ENCODE peak calls at places on chromosome 19, in four cellular contexts. One of them, this sample, is unnamed.

GRCh38 chr19:33486936-33487793 is 34.4 kb downstream of the PEPD start:
- DNase-seq in CD8-positive, alpha-beta T cell: no peak
- DNase-seq in Caco-2: no peak
- DNase-seq in progenitor cell of endocrine pancreas: no peak
- DNase-seq in this sample: no peak

GRCh38 chr19:47697863-47698609 is 15.2 kb upstream of the EHD2 start:
- DNase-seq in CD8-positive, alpha-beta T cell: peak
- DNase-seq in Caco-2: peak
- DNase-seq in progenitor cell of endocrine pancreas: peak
- DNase-seq in this sample: peak

GRCh38 chr19:45151821-45152503 is 8.8 kb downstream of the NKPD1 start:
- DNase-seq in CD8-positive, alpha-beta T cell: no peak
- DNase-seq in Caco-2: no peak
- DNase-seq in progenitor cell of endocrine pancreas: no peak
- DNase-seq in this sample: no peak

GRCh38 chr19:7681336-7682174 is 922 bp downstream of the TRAPPC5 start:
- DNase-seq in CD8-positive, alpha-beta T cell: peak
- DNase-seq in Caco-2: peak
- DNase-seq in progenitor cell of endocrine pancreas: peak
- DNase-seq in this sample: peak

GRCh38 chr19:13162749-13163608 is 12.8 kb downstream of the IER2 start:
- DNase-seq in CD8-positive, alpha-beta T cell: peak
- DNase-seq in Caco-2: peak
- DNase-seq in progenitor cell of endocrine pancreas: peak
- DNase-seq in this sample: peak

GRCh38 chr19:18972301-18972831 is 31.3 kb upstream of the HOMER3 start:
- DNase-seq in CD8-positive, alpha-beta T cell: no peak
- DNase-seq in Caco-2: no peak
- DNase-seq in progenitor cell of endocrine pancreas: no peak
- DNase-seq in this sample: no peak

GRCh38 chr19:29841209-29841558 is 29.4 kb downstream of the CCNE1 start:
- DNase-seq in CD8-positive, alpha-beta T cell: no peak
- DNase-seq in Caco-2: no peak
- DNase-seq in progenitor cell of endocrine pancreas: no peak
- DNase-seq in this sample: no peak

GRCh38 chr19:17757125-17757524 is 5.8 kb downstream of the FCHO1 start:
- DNase-seq in CD8-positive, alpha-beta T cell: no peak
- DNase-seq in Caco-2: no peak
- DNase-seq in progenitor cell of endocrine pancreas: no peak
- DNase-seq in this sample: peak

GRCh38 chr19:45613926-45614725 is 12.1 kb upstream of the GPR4 start:
- DNase-seq in CD8-positive, alpha-beta T cell: no peak
- DNase-seq in Caco-2: peak
- DNase-seq in progenitor cell of endocrine pancreas: no peak
- DNase-seq in this sample: peak

GRCh38 chr19:41904118-41904870 is 21.3 kb downstream of the ARHGEF1 start:
- DNase-seq in CD8-positive, alpha-beta T cell: no peak
- DNase-seq in Caco-2: peak
- DNase-seq in progenitor cell of endocrine pancreas: peak
- DNase-seq in this sample: no peak

GRCh38 chr19:21610787-21611186 is 105.4 kb downstream of the ZNF429 start:
- DNase-seq in CD8-positive, alpha-beta T cell: no peak
- DNase-seq in Caco-2: no peak
- DNase-seq in progenitor cell of endocrine pancreas: no peak
- DNase-seq in this sample: no peak

GRCh38 chr19:8517551-8518442 is 3.8 kb upstream of the ZNF414 start:
- DNase-seq in CD8-positive, alpha-beta T cell: peak
- DNase-seq in Caco-2: no peak
- DNase-seq in progenitor cell of endocrine pancreas: no peak
- DNase-seq in this sample: no peak

GRCh38 chr19:18322318-18322758 is 538 bp downstream of the LSM4 start:
- DNase-seq in CD8-positive, alpha-beta T cell: no peak
- DNase-seq in Caco-2: peak
- DNase-seq in progenitor cell of endocrine pancreas: no peak
- DNase-seq in this sample: no peak

GRCh38 chr19:45142016-45142727 is 18.6 kb downstream of the NKPD1 start:
- DNase-seq in CD8-positive, alpha-beta T cell: no peak
- DNase-seq in Caco-2: no peak
- DNase-seq in progenitor cell of endocrine pancreas: no peak
- DNase-seq in this sample: no peak

GRCh38 chr19:3253270-3253669 is 28.8 kb downstream of the CELF5 start:
- DNase-seq in CD8-positive, alpha-beta T cell: no peak
- DNase-seq in Caco-2: no peak
- DNase-seq in progenitor cell of endocrine pancreas: no peak
- DNase-seq in this sample: no peak
- TF ChIP-seq CTCF in CD8-positive, alpha-beta T cell: no peak
- TF ChIP-seq CTCF in Caco-2: no peak
- TF ChIP-seq CTCF in progenitor cell of endocrine pancreas: no peak
- TF ChIP-seq CTCF in this sample: no peak

DNA sequence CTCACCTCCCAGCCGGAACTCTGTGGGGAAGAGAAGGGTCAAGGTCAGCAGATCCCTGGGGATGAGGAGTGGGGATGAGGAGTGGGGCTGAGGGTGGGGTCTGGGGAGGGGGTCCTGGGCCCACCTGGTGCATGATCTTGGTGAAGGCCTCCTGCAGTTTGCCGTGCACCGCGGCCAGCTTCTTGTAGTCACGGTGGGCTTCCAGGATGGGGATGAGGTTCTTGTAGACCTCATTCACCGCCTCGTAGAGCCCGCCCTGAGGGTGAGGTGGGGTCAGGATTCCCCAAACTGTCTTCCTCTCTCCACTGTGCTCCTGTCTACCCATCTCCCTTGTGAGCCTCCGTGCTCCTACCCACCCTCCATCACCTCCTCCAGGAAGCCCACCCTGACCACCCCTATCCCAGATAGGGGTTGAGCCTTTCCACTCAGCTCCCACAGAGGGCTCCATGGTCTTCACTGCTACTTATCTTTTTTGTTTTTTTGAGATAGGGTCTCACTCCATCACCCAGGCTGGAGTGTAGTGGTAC is 6.8 kb upstream of the KANK2 start:
- DNase-seq in CD8-positive, alpha-beta T cell: no peak
- DNase-seq in Caco-2: no peak
- DNase-seq in progenitor cell of endocrine pancreas: no peak
- DNase-seq in this sample: no peak
- TF ChIP-seq CTCF in CD8-positive, alpha-beta T cell: no peak
- TF ChIP-seq CTCF in Caco-2: no peak
- TF ChIP-seq CTCF in progenitor cell of endocrine pancreas: no peak
- TF ChIP-seq CTCF in this sample: no peak

GRCh38 chr19:4622695-4623421 is 16.5 kb upstream of the TNFAIP8L1 start:
- DNase-seq in CD8-positive, alpha-beta T cell: no peak
- DNase-seq in Caco-2: peak
- DNase-seq in progenitor cell of endocrine pancreas: no peak
- DNase-seq in this sample: no peak

GRCh38 chr19:4624301-4624700 is 15.0 kb upstream of the TNFAIP8L1 start:
- DNase-seq in CD8-positive, alpha-beta T cell: no peak
- DNase-seq in Caco-2: no peak
- DNase-seq in progenitor cell of endocrine pancreas: no peak
- DNase-seq in this sample: no peak

GRCh38 chr19:4619668-4620294 is 19.5 kb upstream of the TNFAIP8L1 start:
- DNase-seq in CD8-positive, alpha-beta T cell: no peak
- DNase-seq in Caco-2: no peak
- DNase-seq in progenitor cell of endocrine pancreas: no peak
- DNase-seq in this sample: no peak

GRCh38 chr19:4620675-4621074 is 18.6 kb upstream of the TNFAIP8L1 start:
- DNase-seq in CD8-positive, alpha-beta T cell: no peak
- DNase-seq in Caco-2: no peak
- DNase-seq in progenitor cell of endocrine pancreas: no peak
- DNase-seq in this sample: no peak

GRCh38 chr19:4624733-4625362 is 14.5 kb upstream of the TNFAIP8L1 start:
- DNase-seq in CD8-positive, alpha-beta T cell: no peak
- DNase-seq in Caco-2: peak
- DNase-seq in progenitor cell of endocrine pancreas: no peak
- DNase-seq in this sample: no peak
- TF ChIP-seq CTCF in CD8-positive, alpha-beta T cell: no peak
- TF ChIP-seq CTCF in Caco-2: peak
- TF ChIP-seq CTCF in progenitor cell of endocrine pancreas: peak
- TF ChIP-seq CTCF in this sample: peak

DNA sequence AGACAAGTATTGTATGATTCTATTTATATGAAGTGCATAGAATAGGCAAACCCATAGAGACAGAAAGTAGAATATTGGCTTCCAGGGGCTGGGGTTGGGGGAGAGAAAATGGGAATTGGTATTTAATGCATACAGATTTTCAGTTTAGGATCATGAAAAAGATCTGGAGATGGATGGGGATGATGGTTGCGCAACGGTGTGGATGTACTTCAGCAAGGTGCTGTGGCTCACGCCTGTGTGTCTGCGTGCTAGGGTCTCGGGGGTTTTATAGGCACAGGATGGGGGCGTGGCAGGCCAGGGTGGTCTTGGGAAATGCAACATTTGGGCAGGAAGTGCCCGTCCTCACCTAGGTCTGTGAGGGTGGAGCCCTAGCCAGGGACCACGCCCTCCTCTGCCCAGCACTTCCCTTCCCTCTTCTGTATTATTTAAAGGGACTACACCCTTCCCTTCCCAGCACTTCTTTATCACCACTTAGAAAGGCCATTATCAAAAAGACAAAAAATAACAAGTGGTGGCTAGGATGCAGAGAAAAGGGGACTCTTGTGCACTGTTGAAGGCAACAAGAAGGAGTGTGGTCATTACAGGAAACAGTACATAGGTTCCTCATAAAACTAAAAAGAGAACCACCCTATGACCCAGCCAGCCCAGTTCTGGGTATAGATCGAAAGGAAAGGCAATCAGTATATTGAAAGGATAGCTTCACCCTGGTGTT is 29.0 kb downstream of the LILRB4 start:
- DNase-seq in CD8-positive, alpha-beta T cell: no peak
- DNase-seq in Caco-2: no peak
- DNase-seq in progenitor cell of endocrine pancreas: no peak
- DNase-seq in this sample: no peak
- TF ChIP-seq CTCF in CD8-positive, alpha-beta T cell: no peak
- TF ChIP-seq CTCF in Caco-2: no peak
- TF ChIP-seq CTCF in progenitor cell of endocrine pancreas: no peak
- TF ChIP-seq CTCF in this sample: no peak